ENCODE peak calls at places on chromosomes 11 and 22, in four cellular contexts. B is WTC11, S is RCC 7860, J is neural crest cell. D is an unnamed sample.

GRCh38 chr22:19663286-19663815 is 51.0 kb upstream of the SEPTIN5 start:
- DNase-seq in B (no peak), S (peak), J (no peak), D (peak)

GRCh38 chr11:76491644-76492043 is 46.8 kb downstream of the EMSY start:
- DNase-seq in B (no peak), S (no peak), J (no peak), D (no peak)

GRCh38 chr11:111977141-111978027 is 40.2 kb downstream of the DIXDC1 start:
- DNase-seq in B (peak), S (no peak), J (peak), D (no peak)

GRCh38 chr11:108743851-108744250 is 79.0 kb downstream of the DDX10 start:
- DNase-seq in B (no peak), S (no peak), J (no peak), D (peak)

GRCh38 chr11:727859-728748 is 19.2 kb upstream of the TALDO1 start:
- DNase-seq in B (peak), S (peak), J (peak), D (peak)

GRCh38 chr22:41302016-41302767 is 867 bp downstream of the ZC3H7B start:
- DNase-seq in B (peak), S (no peak), J (peak), D (peak)

GRCh38 chr11:19729141-19729540 is 16.5 kb downstream of the NAV2 start:
- DNase-seq in B (no peak), S (no peak), J (no peak), D (no peak)

GRCh38 chr22:19887251-19887985 is 32.7 kb upstream of the GNB1L start:
- DNase-seq in B (peak), S (no peak), J (no peak), D (no peak)

GRCh38 chr11:59285716-59286260 is 72.9 kb upstream of the OR5AN1 start:
- DNase-seq in B (no peak), S (no peak), J (no peak), D (no peak)

GRCh38 chr11:9017773-9018172 is 14.0 kb upstream of the NRIP3 start:
- DNase-seq in B (no peak), S (no peak), J (no peak), D (peak)

GRCh38 chr11:70334351-70334995 is 63.9 kb upstream of the CTTN start:
- DNase-seq in B (no peak), S (no peak), J (no peak), D (no peak)

GRCh38 chr11:128285313-128285712 is 302.0 kb downstream of the ETS1 start:
- DNase-seq in B (no peak), S (no peak), J (no peak), D (no peak)

GRCh38 chr11:130738618-130739017 is 177.7 kb downstream of the SNX19 start:
- DNase-seq in B (no peak), S (peak), J (no peak), D (peak)